ENCODE peak calls at places on chromosomes 1 and 21, in five cellular contexts. C is trophoblast cell, L is H1, D is H9, H is neuronal stem cell. O is an unnamed sample.

GRCh38 chr1:202283991-202284390 is 57.7 kb downstream of the UBE2T start:
- DNase-seq in C (peak), L (no peak), D (no peak), H (no peak), O (peak)

GRCh38 chr1:235586992-235587391 is 62.6 kb downstream of the GNG4 start:
- DNase-seq in C (no peak), L (no peak), D (no peak), H (no peak), O (no peak)

GRCh38 chr1:69540052-69540451 is 27.7 kb upstream of the LRRC7 start:
- DNase-seq in C (no peak), L (no peak), D (no peak), H (no peak), O (no peak)

GRCh38 chr1:158998781-158999161 is 10.9 kb upstream of the IFI16 start:
- DNase-seq in C (peak), L (no peak), D (no peak), H (peak), O (peak)

GRCh38 chr1:71658295-71658694 is 577.5 kb upstream of the ZRANB2 start:
- DNase-seq in C (no peak), L (no peak), D (no peak), H (no peak), O (no peak)

GRCh38 chr21:41045534-41046268 is 122.3 kb upstream of the BACE2 start:
- DNase-seq in C (no peak), L (peak), D (peak), H (peak), O (no peak)

GRCh38 chr1:208110296-208110695 is 133.9 kb downstream of the PLXNA2 start:
- DNase-seq in C (peak), L (no peak), D (no peak), H (no peak), O (no peak)

GRCh38 chr21:22355949-22356348 is 1357.7 kb downstream of the NCAM2 start:
- DNase-seq in C (no peak), L (no peak), D (no peak), H (no peak), O (no peak)

GRCh38 chr1:44801491-44802305 is 1.5 kb downstream of the PLK3 start:
- DNase-seq in C (peak), L (no peak), D (peak), H (no peak), O (peak)

GRCh38 chr1:112722601-112723510 is 7.7 kb upstream of the PPM1J start:
- DNase-seq in C (peak), L (no peak), D (peak), H (no peak), O (peak)

GRCh38 chr1:35691080-35691479 is 27.6 kb downstream of the C1orf216 start:
- DNase-seq in C (no peak), L (no peak), D (no peak), H (no peak), O (no peak)

GRCh38 chr1:233487415-233487814 is 126.5 kb upstream of the KCNK1 start:
- DNase-seq in C (no peak), L (no peak), D (no peak), H (no peak), O (no peak)

GRCh38 chr1:89781494-89782126 is 39.2 kb upstream of the LRRC8D start:
- DNase-seq in C (no peak), L (no peak), D (no peak), H (no peak), O (no peak)

GRCh38 chr1:91791103-91791502 is 94.8 kb downstream of the TGFBR3 start:
- DNase-seq in C (no peak), L (no peak), D (no peak), H (peak), O (no peak)

GRCh38 chr1:52294580-52294979 is 71.4 kb downstream of the CC2D1B start:
- DNase-seq in C (no peak), L (no peak), D (no peak), H (no peak), O (no peak)

GRCh38 chr1:92795166-92795565 is 10.3 kb upstream of the EVI5 start:
- DNase-seq in C (no peak), L (no peak), D (no peak), H (no peak), O (peak)

GRCh38 chr1:57839067-57839466 is 415.2 kb upstream of the DAB1 start:
- DNase-seq in C (no peak), L (no peak), D (no peak), H (no peak), O (no peak)

GRCh38 chr1:159849972-159850371 is 12.5 kb downstream of the VSIG8 start:
- DNase-seq in C (peak), L (no peak), D (no peak), H (no peak), O (peak)

GRCh38 chr1:169161512-169162194 is 55.2 kb downstream of the ATP1B1 start:
- DNase-seq in C (no peak), L (no peak), D (no peak), H (no peak), O (peak)

GRCh38 chr1:41504126-41505035 is 19.9 kb upstream of the EDN2 start:
- DNase-seq in C (peak), L (no peak), D (no peak), H (no peak), O (peak)

GRCh38 chr1:112840631-112841624 is 115.1 kb downstream of the SLC16A1 start:
- DNase-seq in C (no peak), L (no peak), D (no peak), H (no peak), O (no peak)

GRCh38 chr1:217495249-217495648 is 135.6 kb downstream of the GPATCH2 start:
- DNase-seq in C (no peak), L (no peak), D (no peak), H (no peak), O (no peak)

GRCh38 chr1:197787056-197787455 is 11.8 kb upstream of the DENND1B start:
- DNase-seq in C (peak), L (no peak), D (no peak), H (no peak), O (peak)

GRCh38 chr1:166184897-166185296 is 18.1 kb upstream of the FAM78B start:
- DNase-seq in C (no peak), L (no peak), D (no peak), H (no peak), O (no peak)

GRCh38 chr21:39613029-39613934 is 542 bp downstream of the B3GALT5 start:
- DNase-seq in C (no peak), L (no peak), D (no peak), H (no peak), O (peak)

DNA sequence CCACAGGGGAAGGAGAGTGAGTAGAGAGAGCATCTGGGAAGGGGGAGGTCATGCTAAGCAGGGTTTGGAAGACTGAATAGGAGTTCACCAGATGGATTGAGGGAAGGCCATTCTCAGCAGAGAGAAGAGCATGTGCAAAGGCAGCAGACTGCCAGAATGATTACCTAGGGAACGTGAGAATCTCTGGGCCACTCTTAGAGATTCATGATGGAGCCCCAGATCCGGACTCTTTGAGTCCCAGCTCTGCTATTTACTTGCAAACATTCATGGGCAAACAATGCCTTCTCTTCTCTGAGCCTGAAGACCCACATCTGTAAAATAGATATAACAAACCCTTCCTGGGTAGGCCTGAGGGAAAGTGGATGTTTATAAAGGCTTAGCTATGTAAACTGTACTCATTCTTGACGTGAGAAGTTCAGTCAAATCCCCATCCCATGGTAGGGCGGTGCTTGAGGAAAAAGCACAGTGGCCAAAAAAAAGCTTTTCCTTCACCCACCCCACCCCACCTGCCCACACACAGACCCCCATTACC is 3.0 kb upstream of the SLC2A1 start:
- DNase-seq in C (peak), L (no peak), D (no peak), H (no peak), O (peak)
- H3K14ac ChIP-seq in C (peak), L (no peak), D (no peak), H (no peak), O (no peak)

DNA sequence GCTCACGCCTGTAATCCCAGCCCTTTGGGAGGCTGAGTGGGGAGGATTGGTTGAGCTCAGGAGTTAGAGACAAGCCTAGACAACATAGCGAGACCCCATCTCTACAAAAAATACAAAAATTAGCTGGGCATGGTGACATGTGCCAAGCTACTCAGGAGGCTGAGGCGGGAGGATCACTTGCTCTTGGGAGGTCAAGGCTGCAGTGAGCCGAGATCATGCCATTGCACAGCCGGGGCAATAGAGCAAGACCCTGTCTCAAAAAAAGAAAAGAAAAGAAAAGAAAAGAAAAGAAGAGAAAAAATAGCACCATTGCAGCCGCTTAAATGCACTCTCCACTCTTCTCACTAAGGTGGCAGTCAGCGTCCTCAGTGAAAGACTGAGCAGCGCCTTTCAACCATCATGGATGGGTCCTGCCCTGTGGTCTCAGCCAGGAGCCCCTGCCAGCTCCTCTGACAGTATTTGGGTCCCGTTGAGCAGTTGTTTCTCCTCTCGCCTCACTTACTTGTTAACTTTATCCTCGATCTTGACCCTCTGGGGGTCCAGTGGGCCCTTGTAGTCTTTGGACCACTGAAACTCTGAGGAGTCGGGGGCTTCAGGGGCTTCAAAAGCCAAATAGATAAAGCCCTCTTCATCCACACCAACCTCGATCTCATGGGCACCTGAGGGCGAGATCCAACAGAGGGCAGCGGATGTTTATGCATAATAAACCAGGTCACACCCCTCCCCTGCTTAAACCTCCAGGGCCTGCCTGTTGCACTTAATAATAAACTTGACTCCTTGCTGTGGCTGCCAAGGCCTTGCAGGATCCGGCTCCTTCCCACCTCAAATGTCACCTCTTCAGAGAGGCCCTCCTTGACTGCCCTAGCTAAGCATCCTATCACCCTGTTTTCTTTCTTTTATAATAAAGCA is 36.9 kb downstream of the MYOM3 start:
- DNase-seq in C (no peak), L (no peak), D (no peak), H (no peak), O (no peak)
- H2BK12ac ChIP-seq in C (no peak), L (no peak), D (no peak), H (no peak), O (no peak)

GRCh38 chr21:26912466-26912865 is 54.4 kb downstream of the ADAMTS5 start:
- DNase-seq in C (no peak), L (no peak), D (no peak), H (no peak), O (no peak)

GRCh38 chr21:26909972-26910371 is 56.9 kb downstream of the ADAMTS5 start:
- DNase-seq in C (peak), L (peak), D (peak), H (peak), O (peak)
- H3K14ac ChIP-seq in C (no peak), L (no peak), D (no peak), H (no peak), O (no peak)

GRCh38 chr1:196669051-196669450 is 17.2 kb downstream of the CFH start:
- DNase-seq in C (no peak), L (no peak), D (no peak), H (no peak), O (no peak)

GRCh38 chr1:196669693-196670092 is 17.9 kb downstream of the CFH start:
- DNase-seq in C (no peak), L (no peak), D (no peak), H (no peak), O (no peak)

GRCh38 chr1:196661345-196661744 is 9.5 kb downstream of the CFH start:
- DNase-seq in C (no peak), L (no peak), D (no peak), H (no peak), O (no peak)

GRCh38 chr1:196667131-196667530 is 15.3 kb downstream of the CFH start:
- DNase-seq in C (no peak), L (no peak), D (no peak), H (no peak), O (no peak)
- H2BK12ac ChIP-seq in C (no peak), L (no peak), D (no peak), H (no peak), O (no peak)

GRCh38 chr1:2274231-2274967 is 46.3 kb downstream of the SKI start:
- DNase-seq in C (no peak), L (no peak), D (no peak), H (no peak), O (no peak)

GRCh38 chr1:2272686-2273400 is 44.7 kb downstream of the SKI start:
- DNase-seq in C (no peak), L (no peak), D (no peak), H (no peak), O (no peak)

GRCh38 chr1:2271841-2272655 is 43.9 kb downstream of the SKI start:
- DNase-seq in C (no peak), L (no peak), D (no peak), H (peak), O (peak)

GRCh38 chr1:2274968-2275475 is 46.9 kb downstream of the SKI start:
- DNase-seq in C (no peak), L (no peak), D (no peak), H (no peak), O (peak)

DNA sequence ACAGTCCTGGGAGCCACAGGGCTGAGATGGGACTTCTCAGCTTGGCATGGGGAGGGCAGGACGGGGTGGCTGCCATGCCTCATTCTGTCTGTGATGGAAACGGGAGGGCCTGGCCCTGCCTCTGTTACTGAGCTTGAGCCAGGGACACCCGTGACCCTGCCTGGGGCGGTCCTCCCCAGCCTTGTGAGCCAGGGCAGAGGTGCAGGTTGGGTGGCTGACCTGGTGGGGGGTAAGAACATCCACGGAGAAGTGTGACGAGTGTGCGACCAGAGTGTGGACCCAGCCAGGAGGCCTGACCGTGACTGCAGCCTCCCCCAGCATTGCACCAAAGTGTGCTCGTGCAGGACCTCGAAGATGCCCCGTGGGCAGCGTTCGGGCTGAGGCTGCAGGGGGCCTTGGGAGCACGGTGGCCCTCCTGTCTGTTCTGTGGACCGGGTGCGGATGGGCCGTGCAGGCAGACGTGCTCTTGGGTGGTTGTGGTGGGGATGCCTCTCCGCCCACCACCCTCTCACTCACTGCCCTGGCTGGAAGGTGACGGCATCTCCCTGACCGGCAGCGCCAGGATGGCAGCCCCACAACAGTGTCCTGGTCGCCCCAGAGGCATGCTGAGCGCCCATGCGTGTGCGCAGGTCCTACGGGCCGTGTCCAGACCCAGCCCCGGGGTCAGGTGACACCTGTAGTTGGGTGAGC is 45.4 kb downstream of the SKI start:
- DNase-seq in C (no peak), L (no peak), D (no peak), H (no peak), O (no peak)
- H3K14ac ChIP-seq in C (no peak), L (no peak), D (no peak), H (peak), O (no peak)

DNA sequence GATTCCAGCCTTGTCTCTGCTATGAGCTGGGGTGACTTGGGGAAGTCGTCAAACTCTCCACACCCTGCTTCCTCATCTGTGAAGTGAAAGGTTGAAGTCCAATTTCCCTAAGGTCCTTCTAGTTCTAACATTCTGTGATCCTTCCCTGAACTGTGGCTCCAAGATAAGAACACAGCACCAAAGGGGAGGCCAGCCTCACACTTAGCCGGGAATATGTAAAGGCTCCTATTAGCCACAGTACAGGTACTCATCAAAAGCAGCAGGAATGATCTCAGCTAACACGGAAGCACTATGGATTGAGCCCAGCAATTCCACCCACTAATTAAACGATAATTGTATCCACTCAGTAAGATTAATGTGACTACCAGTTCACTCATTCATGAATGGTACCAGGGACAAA is 4.0 kb downstream of the SLC30A10 start:
- DNase-seq in C (no peak), L (no peak), D (no peak), H (no peak), O (no peak)
- H2BK12ac ChIP-seq in C (no peak), L (no peak), D (no peak), H (no peak), O (no peak)

GRCh38 chr1:42949312-42950145 is 9.1 kb downstream of the SLC2A1 start:
- DNase-seq in C (no peak), L (no peak), D (no peak), H (no peak), O (no peak)

GRCh38 chr1:42952353-42953001 is 6.2 kb downstream of the SLC2A1 start:
- DNase-seq in C (no peak), L (no peak), D (no peak), H (no peak), O (no peak)

GRCh38 chr1:42951588-42951987 is 7.1 kb downstream of the SLC2A1 start:
- DNase-seq in C (no peak), L (no peak), D (no peak), H (no peak), O (no peak)

GRCh38 chr1:42947965-42948732 is 10.5 kb downstream of the SLC2A1 start:
- DNase-seq in C (no peak), L (no peak), D (no peak), H (no peak), O (no peak)

DNA sequence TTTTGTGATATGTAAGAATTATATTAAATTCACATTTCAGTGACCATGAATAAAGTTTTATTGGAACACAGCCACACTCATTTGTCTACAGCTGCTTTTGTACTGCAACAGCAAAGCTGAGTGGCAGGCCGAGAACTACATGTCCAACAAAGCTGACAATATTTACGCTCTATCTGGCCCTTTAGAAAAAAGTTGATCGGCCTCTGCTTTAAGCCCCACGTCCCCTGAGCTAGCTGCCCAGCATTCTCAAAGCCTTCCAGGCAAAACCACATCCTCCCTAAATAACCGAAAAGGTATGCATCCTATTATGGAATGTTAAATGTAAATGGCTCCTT is 8.6 kb downstream of the SLC2A1 start:
- DNase-seq in C (no peak), L (no peak), D (no peak), H (no peak), O (no peak)
- H3K14ac ChIP-seq in C (no peak), L (no peak), D (no peak), H (no peak), O (no peak)

DNA sequence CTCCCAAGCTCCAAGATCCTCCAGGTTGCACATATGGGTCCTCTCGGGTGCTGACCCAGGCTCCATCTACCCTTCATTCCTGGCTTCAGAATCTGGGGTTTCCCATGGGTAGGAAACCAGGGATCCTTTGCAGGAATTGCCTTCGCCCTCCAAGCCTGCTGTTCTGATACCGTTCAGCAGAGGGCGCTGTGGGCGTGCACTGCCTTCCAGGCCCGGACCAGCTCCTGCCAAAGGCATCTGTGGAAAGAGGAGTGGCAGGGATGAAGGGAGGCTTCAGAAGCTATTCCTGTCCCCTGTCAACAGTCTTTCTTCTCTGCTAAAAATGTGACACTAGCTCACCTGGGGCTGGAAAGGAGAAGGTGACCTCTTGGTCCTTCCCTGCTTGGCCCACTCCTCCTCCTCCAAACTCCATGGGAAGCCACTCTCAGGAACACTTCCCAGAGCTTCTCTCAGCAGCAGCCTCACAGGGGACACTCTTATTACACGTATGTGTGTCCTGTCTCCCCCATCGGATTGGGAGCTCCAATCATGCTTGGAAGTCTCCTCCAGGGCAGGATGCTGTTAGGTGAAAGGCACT is 71.2 kb downstream of the VWA5B1 start:
- DNase-seq in C (peak), L (peak), D (peak), H (peak), O (peak)
- H2BK12ac ChIP-seq in C (no peak), L (no peak), D (no peak), H (no peak), O (no peak)

GRCh38 chr1:222288056-222288455 is 259.8 kb downstream of the HHIPL2 start:
- DNase-seq in C (peak), L (no peak), D (no peak), H (no peak), O (peak)
- H3K14ac ChIP-seq in C (no peak), L (no peak), D (no peak), H (no peak), O (no peak)